ENCODE peak calls at places on chromosomes 12 and 14, in six cellular contexts. One of them, this sample, is unnamed.

GRCh38 chr12:33536431-33536830 is 96.8 kb upstream of the SYT10 start:
- DNase-seq in hepatocyte: no peak
- DNase-seq in left ventricle myocardium inferior: no peak
- DNase-seq in heart left ventricle: no peak
- DNase-seq in effector memory CD4-positive, alpha-beta T cell: no peak
- DNase-seq in IMR-90: no peak
- DNase-seq in this sample: no peak

GRCh38 chr14:101200008-101200649 is 296.6 kb upstream of the RTL1 start:
- DNase-seq in hepatocyte: no peak
- DNase-seq in left ventricle myocardium inferior: no peak
- DNase-seq in heart left ventricle: no peak
- DNase-seq in effector memory CD4-positive, alpha-beta T cell: no peak
- DNase-seq in IMR-90: no peak
- DNase-seq in this sample: peak; percentile 17

GRCh38 chr14:51533160-51533559 is 118.5 kb upstream of the FRMD6 start:
- DNase-seq in hepatocyte: no peak
- DNase-seq in left ventricle myocardium inferior: no peak
- DNase-seq in heart left ventricle: no peak
- DNase-seq in effector memory CD4-positive, alpha-beta T cell: no peak
- DNase-seq in IMR-90: peak; percentile 86
- DNase-seq in this sample: no peak

GRCh38 chr14:30921305-30921704 is 46.9 kb downstream of the COCH start:
- DNase-seq in hepatocyte: no peak
- DNase-seq in left ventricle myocardium inferior: no peak
- DNase-seq in heart left ventricle: no peak
- DNase-seq in effector memory CD4-positive, alpha-beta T cell: no peak
- DNase-seq in IMR-90: peak; percentile 28
- DNase-seq in this sample: no peak

GRCh38 chr12:21697829-21698630 is 40.4 kb upstream of the LDHB start:
- DNase-seq in hepatocyte: peak; percentile 28
- DNase-seq in left ventricle myocardium inferior: no peak
- DNase-seq in heart left ventricle: no peak
- DNase-seq in effector memory CD4-positive, alpha-beta T cell: no peak
- DNase-seq in IMR-90: peak; percentile 48
- DNase-seq in this sample: no peak

GRCh38 chr12:96441811-96442210 is 41.6 kb upstream of the CDK17 start:
- DNase-seq in hepatocyte: no peak
- DNase-seq in left ventricle myocardium inferior: no peak
- DNase-seq in heart left ventricle: no peak
- DNase-seq in effector memory CD4-positive, alpha-beta T cell: no peak
- DNase-seq in IMR-90: no peak
- DNase-seq in this sample: no peak

GRCh38 chr14:67837011-67837624 is 17.5 kb downstream of the RAD51B start:
- DNase-seq in hepatocyte: peak; percentile 85
- DNase-seq in left ventricle myocardium inferior: no peak
- DNase-seq in heart left ventricle: no peak
- DNase-seq in effector memory CD4-positive, alpha-beta T cell: no peak
- DNase-seq in IMR-90: peak; percentile 88
- DNase-seq in this sample: no peak

GRCh38 chr14:58805605-58806358 is 168.0 kb downstream of the DACT1 start:
- DNase-seq in hepatocyte: peak; percentile 57
- DNase-seq in left ventricle myocardium inferior: no peak
- DNase-seq in heart left ventricle: no peak
- DNase-seq in effector memory CD4-positive, alpha-beta T cell: no peak
- DNase-seq in IMR-90: peak; percentile 44
- DNase-seq in this sample: no peak

GRCh38 chr14:71320734-71321555 is 413.7 kb downstream of the PCNX1 start:
- DNase-seq in hepatocyte: peak; percentile 86
- DNase-seq in left ventricle myocardium inferior: peak; percentile 57
- DNase-seq in heart left ventricle: peak; percentile 85
- DNase-seq in effector memory CD4-positive, alpha-beta T cell: peak; percentile 24
- DNase-seq in IMR-90: peak; percentile 69
- DNase-seq in this sample: peak; percentile 67

GRCh38 chr12:26149963-26150362 is 25.1 kb upstream of the BHLHE41 start:
- DNase-seq in hepatocyte: no peak
- DNase-seq in left ventricle myocardium inferior: no peak
- DNase-seq in heart left ventricle: no peak
- DNase-seq in effector memory CD4-positive, alpha-beta T cell: no peak
- DNase-seq in IMR-90: no peak
- DNase-seq in this sample: no peak

GRCh38 chr12:13093191-13093849 is 10.1 kb downstream of the GSG1 start:
- DNase-seq in hepatocyte: no peak
- DNase-seq in left ventricle myocardium inferior: no peak
- DNase-seq in heart left ventricle: no peak
- DNase-seq in effector memory CD4-positive, alpha-beta T cell: no peak
- DNase-seq in IMR-90: peak; percentile 62
- DNase-seq in this sample: no peak

GRCh38 chr14:47863441-47863840 is 188.0 kb upstream of the MDGA2 start:
- DNase-seq in hepatocyte: no peak
- DNase-seq in left ventricle myocardium inferior: no peak
- DNase-seq in heart left ventricle: no peak
- DNase-seq in effector memory CD4-positive, alpha-beta T cell: no peak
- DNase-seq in IMR-90: no peak
- DNase-seq in this sample: no peak

GRCh38 chr14:61260939-61261776 is 20.0 kb downstream of the TMEM30B start:
- DNase-seq in hepatocyte: peak; percentile 22
- DNase-seq in left ventricle myocardium inferior: no peak
- DNase-seq in heart left ventricle: no peak
- DNase-seq in effector memory CD4-positive, alpha-beta T cell: no peak
- DNase-seq in IMR-90: peak; percentile 90
- DNase-seq in this sample: no peak

GRCh38 chr14:64209428-64210165 is 84.6 kb downstream of the ESR2 start:
- DNase-seq in hepatocyte: no peak
- DNase-seq in left ventricle myocardium inferior: peak; percentile 64
- DNase-seq in heart left ventricle: peak; percentile 81
- DNase-seq in effector memory CD4-positive, alpha-beta T cell: no peak
- DNase-seq in IMR-90: peak; percentile 71
- DNase-seq in this sample: no peak

GRCh38 chr14:93023802-93024434 is 91.8 kb downstream of the ITPK1 start:
- DNase-seq in hepatocyte: peak; percentile 46
- DNase-seq in left ventricle myocardium inferior: no peak
- DNase-seq in heart left ventricle: no peak
- DNase-seq in effector memory CD4-positive, alpha-beta T cell: no peak
- DNase-seq in IMR-90: no peak
- DNase-seq in this sample: no peak

GRCh38 chr12:30753233-30753632 is 1.5 kb downstream of the CAPRIN2 start:
- DNase-seq in hepatocyte: peak; percentile 33
- DNase-seq in left ventricle myocardium inferior: no peak
- DNase-seq in heart left ventricle: no peak
- DNase-seq in effector memory CD4-positive, alpha-beta T cell: no peak
- DNase-seq in IMR-90: peak; percentile 39
- DNase-seq in this sample: no peak

GRCh38 chr12:85329913-85330312 is 49.9 kb downstream of the ALX1 start:
- DNase-seq in hepatocyte: no peak
- DNase-seq in left ventricle myocardium inferior: no peak
- DNase-seq in heart left ventricle: no peak
- DNase-seq in effector memory CD4-positive, alpha-beta T cell: no peak
- DNase-seq in IMR-90: no peak
- DNase-seq in this sample: no peak

GRCh38 chr12:7075931-7076330 is 15.4 kb downstream of the C1S start:
- DNase-seq in hepatocyte: no peak
- DNase-seq in left ventricle myocardium inferior: no peak
- DNase-seq in heart left ventricle: no peak
- DNase-seq in effector memory CD4-positive, alpha-beta T cell: no peak
- DNase-seq in IMR-90: peak; percentile 82
- DNase-seq in this sample: no peak

GRCh38 chr14:105465209-105466031 is 9.2 kb upstream of the CRIP2 start:
- DNase-seq in hepatocyte: no peak
- DNase-seq in left ventricle myocardium inferior: peak; percentile 71
- DNase-seq in heart left ventricle: no peak
- DNase-seq in effector memory CD4-positive, alpha-beta T cell: no peak
- DNase-seq in IMR-90: no peak
- DNase-seq in this sample: peak; percentile 65

DNA sequence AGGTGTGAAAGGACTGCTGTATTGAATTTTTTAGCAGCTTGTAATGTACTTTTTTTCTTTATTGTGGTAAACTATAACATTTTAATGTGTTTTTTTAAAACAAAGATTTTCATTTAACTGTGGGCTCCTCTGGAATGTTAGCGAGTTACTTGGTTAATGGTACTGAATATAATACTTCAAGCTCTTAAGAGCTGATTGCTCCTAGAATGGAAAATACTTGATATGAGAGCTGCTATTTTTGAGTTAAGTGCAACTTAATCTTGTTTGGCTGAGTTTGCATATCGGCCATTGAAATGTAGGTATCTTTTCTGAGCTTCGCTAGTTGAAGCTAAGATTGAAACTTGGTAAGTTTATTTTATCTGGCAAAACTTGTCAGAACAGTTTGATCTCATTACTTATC is 7.4 kb downstream of the TMBIM6 start:
- DNase-seq in hepatocyte: no peak
- DNase-seq in left ventricle myocardium inferior: no peak
- DNase-seq in heart left ventricle: no peak
- DNase-seq in effector memory CD4-positive, alpha-beta T cell: no peak
- DNase-seq in IMR-90: no peak
- DNase-seq in this sample: no peak
- H3K4me1 ChIP-seq in hepatocyte: peaks cover 40% of the 10 kb centered on the region
- H3K4me1 ChIP-seq in left ventricle myocardium inferior: peaks cover 100% of the 10 kb centered on the region
- H3K4me1 ChIP-seq in heart left ventricle: peaks cover 100% of the 10 kb centered on the region
- H3K4me1 ChIP-seq in effector memory CD4-positive, alpha-beta T cell: peaks cover 56% of the 10 kb centered on the region
- H3K4me1 ChIP-seq in IMR-90: peaks cover 14% of the 10 kb centered on the region
- H3K4me1 ChIP-seq in this sample: peaks cover 48% of the 10 kb centered on the region

GRCh38 chr12:56297400-56297799 is 2.7 kb downstream of the CS start:
- DNase-seq in hepatocyte: no peak
- DNase-seq in left ventricle myocardium inferior: no peak
- DNase-seq in heart left ventricle: no peak
- DNase-seq in effector memory CD4-positive, alpha-beta T cell: no peak
- DNase-seq in IMR-90: no peak
- DNase-seq in this sample: no peak

GRCh38 chr12:56298828-56299227 is 1.3 kb downstream of the CS start:
- DNase-seq in hepatocyte: no peak
- DNase-seq in left ventricle myocardium inferior: no peak
- DNase-seq in heart left ventricle: no peak
- DNase-seq in effector memory CD4-positive, alpha-beta T cell: no peak
- DNase-seq in IMR-90: no peak
- DNase-seq in this sample: no peak

GRCh38 chr12:56293785-56294184 is 6.3 kb downstream of the CS start:
- DNase-seq in hepatocyte: no peak
- DNase-seq in left ventricle myocardium inferior: no peak
- DNase-seq in heart left ventricle: no peak
- DNase-seq in effector memory CD4-positive, alpha-beta T cell: no peak
- DNase-seq in IMR-90: no peak
- DNase-seq in this sample: no peak

GRCh38 chr12:56299308-56299852 is 750 bp downstream of the CS start:
- DNase-seq in hepatocyte: peak; percentile 32
- DNase-seq in left ventricle myocardium inferior: no peak
- DNase-seq in heart left ventricle: no peak
- DNase-seq in effector memory CD4-positive, alpha-beta T cell: no peak
- DNase-seq in IMR-90: peak; percentile 17
- DNase-seq in this sample: no peak

GRCh38 chr12:56296207-56296785 is 3.8 kb downstream of the CS start:
- DNase-seq in hepatocyte: no peak
- DNase-seq in left ventricle myocardium inferior: no peak
- DNase-seq in heart left ventricle: no peak
- DNase-seq in effector memory CD4-positive, alpha-beta T cell: no peak
- DNase-seq in IMR-90: no peak
- DNase-seq in this sample: no peak
- H3K4me1 ChIP-seq in hepatocyte: peaks cover 17% of the 10 kb centered on the region
- H3K4me1 ChIP-seq in left ventricle myocardium inferior: peaks cover 96% of the 10 kb centered on the region
- H3K4me1 ChIP-seq in heart left ventricle: peaks cover 70% of the 10 kb centered on the region
- H3K4me1 ChIP-seq in effector memory CD4-positive, alpha-beta T cell: peaks cover 32% of the 10 kb centered on the region
- H3K4me1 ChIP-seq in IMR-90: peaks cover 9% of the 10 kb centered on the region
- H3K4me1 ChIP-seq in this sample: peaks cover 28% of the 10 kb centered on the region

DNA sequence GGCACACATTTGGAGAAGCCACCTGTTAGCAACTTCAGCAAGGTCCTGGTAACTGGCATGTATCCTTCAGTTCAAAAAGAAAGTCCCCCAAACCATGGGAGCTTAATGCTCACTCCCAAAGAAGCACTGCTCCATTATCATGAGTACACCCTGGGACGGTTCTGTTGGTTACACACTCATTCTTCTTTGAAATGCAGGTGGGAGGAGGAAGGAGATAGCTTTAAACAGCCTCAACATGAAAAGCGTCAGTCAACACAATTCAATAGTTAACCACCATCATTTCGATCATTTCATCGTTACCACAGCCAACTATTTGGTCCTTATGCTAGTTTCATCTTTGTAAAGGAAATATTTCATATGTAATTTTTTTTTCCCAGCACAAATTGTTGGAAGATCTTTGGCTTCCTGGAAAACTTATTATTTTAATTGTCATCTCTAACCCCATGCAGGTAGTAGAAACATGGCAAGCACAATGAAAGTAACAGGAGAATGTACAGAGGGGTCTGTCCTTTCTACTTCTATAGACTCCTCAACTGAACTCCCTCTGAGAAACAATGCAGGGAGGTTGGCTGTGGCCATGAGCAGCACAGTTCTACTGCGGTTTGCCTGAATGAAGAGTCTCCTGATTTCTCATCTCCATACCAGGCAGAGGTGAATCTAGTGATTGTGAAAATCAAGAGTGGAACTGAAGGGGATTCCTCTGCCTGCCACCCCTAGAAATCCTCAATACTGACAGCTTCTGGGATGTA is 196.4 kb upstream of the FOXN3 start:
- DNase-seq in hepatocyte: no peak
- DNase-seq in left ventricle myocardium inferior: no peak
- DNase-seq in heart left ventricle: no peak
- DNase-seq in effector memory CD4-positive, alpha-beta T cell: no peak
- DNase-seq in IMR-90: no peak
- DNase-seq in this sample: no peak
- H3K4me1 ChIP-seq in hepatocyte: peaks cover 18% of the 10 kb centered on the region
- H3K4me1 ChIP-seq in left ventricle myocardium inferior: peaks cover 64% of the 10 kb centered on the region
- H3K4me1 ChIP-seq in heart left ventricle: peaks cover 64% of the 10 kb centered on the region
- H3K4me1 ChIP-seq in effector memory CD4-positive, alpha-beta T cell: peaks cover 22% of the 10 kb centered on the region
- H3K4me1 ChIP-seq in IMR-90: peaks cover 9% of the 10 kb centered on the region
- H3K4me1 ChIP-seq in this sample: peaks cover 2% of the 10 kb centered on the region

GRCh38 chr14:74620923-74621322 is 8.9 kb upstream of the LTBP2 start:
- DNase-seq in hepatocyte: no peak
- DNase-seq in left ventricle myocardium inferior: no peak
- DNase-seq in heart left ventricle: no peak
- DNase-seq in effector memory CD4-positive, alpha-beta T cell: no peak
- DNase-seq in IMR-90: no peak
- DNase-seq in this sample: peak; percentile 1

GRCh38 chr14:74621556-74621955 is 9.5 kb upstream of the LTBP2 start:
- DNase-seq in hepatocyte: no peak
- DNase-seq in left ventricle myocardium inferior: no peak
- DNase-seq in heart left ventricle: no peak
- DNase-seq in effector memory CD4-positive, alpha-beta T cell: no peak
- DNase-seq in IMR-90: no peak
- DNase-seq in this sample: peak; percentile 53

GRCh38 chr14:74620497-74620921 is 8.5 kb upstream of the LTBP2 start:
- DNase-seq in hepatocyte: no peak
- DNase-seq in left ventricle myocardium inferior: no peak
- DNase-seq in heart left ventricle: no peak
- DNase-seq in effector memory CD4-positive, alpha-beta T cell: no peak
- DNase-seq in IMR-90: peak; percentile 95
- DNase-seq in this sample: no peak

GRCh38 chr14:74618078-74618952 is 6.3 kb upstream of the LTBP2 start:
- DNase-seq in hepatocyte: no peak
- DNase-seq in left ventricle myocardium inferior: no peak
- DNase-seq in heart left ventricle: no peak
- DNase-seq in effector memory CD4-positive, alpha-beta T cell: peak; percentile 66
- DNase-seq in IMR-90: peak; percentile 74
- DNase-seq in this sample: peak; percentile 58

DNA sequence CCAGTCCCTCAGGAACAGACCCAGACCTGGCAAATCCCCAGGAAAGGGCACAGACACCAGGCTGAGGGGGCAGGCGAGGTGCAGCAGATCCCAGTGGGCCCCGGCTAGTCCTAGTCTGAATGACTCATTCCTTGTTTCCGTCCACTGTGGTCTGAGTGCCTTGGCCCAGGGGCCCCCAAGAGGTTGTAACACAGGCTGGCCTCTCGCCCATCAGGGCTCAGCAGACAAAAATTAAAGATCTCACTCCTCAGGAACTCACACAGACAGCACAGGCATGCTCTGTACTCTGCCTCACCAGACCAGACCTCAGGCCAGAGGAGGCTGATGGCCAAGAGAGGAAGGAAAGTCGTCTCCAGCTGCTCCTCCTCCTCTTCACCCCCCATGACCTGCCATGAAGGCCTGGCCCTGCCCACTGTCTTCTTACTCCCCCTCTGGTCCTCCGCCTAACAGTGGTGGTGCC is 7.7 kb upstream of the LTBP2 start:
- DNase-seq in hepatocyte: peak; percentile 80
- DNase-seq in left ventricle myocardium inferior: peak; percentile 83
- DNase-seq in heart left ventricle: peak; percentile 86
- DNase-seq in effector memory CD4-positive, alpha-beta T cell: no peak
- DNase-seq in IMR-90: peak; percentile 98
- DNase-seq in this sample: peak; percentile 67
- H3K4me1 ChIP-seq in hepatocyte: peaks cover 25% of the 10 kb centered on the region
- H3K4me1 ChIP-seq in left ventricle myocardium inferior: peaks cover 54% of the 10 kb centered on the region
- H3K4me1 ChIP-seq in heart left ventricle: peaks cover 44% of the 10 kb centered on the region
- H3K4me1 ChIP-seq in effector memory CD4-positive, alpha-beta T cell: peaks cover 20% of the 10 kb centered on the region
- H3K4me1 ChIP-seq in IMR-90: peaks cover 44% of the 10 kb centered on the region
- H3K4me1 ChIP-seq in this sample: peaks cover 69% of the 10 kb centered on the region